ENCODE peak calls at places on chromosomes 16 and 17, in four cellular contexts. H is A549, P is K562, R is GM12878. T is an unnamed sample.

GRCh38 chr16:9258423-9259051 is 167.1 kb downstream of the HAPSTR1 start:
- DNase-seq in H (peak), P (peak), R (no peak), T (peak)

GRCh38 chr16:1331712-1332617 is 1.5 kb upstream of the BAIAP3 start:
- DNase-seq in P (peak), R (peak), H (peak), T (peak)

GRCh38 chr17:42819939-42820535 is 4.0 kb downstream of the BECN1 start:
- DNase-seq in R (no peak), H (peak), P (peak), T (peak)

GRCh38 chr17:73690581-73691135 is 46.4 kb upstream of the SDK2 start:
- DNase-seq in R (no peak), P (peak), H (peak), T (peak)

GRCh38 chr16:29820271-29820701 is at the start of gene MVP:
- DNase-seq in H (peak), R (no peak), P (peak), T (no peak)

GRCh38 chr17:48751172-48751571 is 22.6 kb upstream of the HOXB13 start:
- DNase-seq in R (no peak), H (no peak), P (no peak), T (no peak)

GRCh38 chr17:60091109-60091508 is 12.4 kb upstream of the HEATR6 start:
- DNase-seq in H (no peak), R (no peak), P (no peak), T (no peak)

GRCh38 chr16:24075929-24076716 is 180.0 kb upstream of the CACNG3 start:
- DNase-seq in P (peak), H (no peak), R (peak), T (peak)

GRCh38 chr16:30430428-30430970 is 669 bp upstream of the DCTPP1 start:
- DNase-seq in R (no peak), H (peak), P (peak), T (no peak)

GRCh38 chr17:69997332-69997731 is 77.7 kb upstream of the KCNJ16 start:
- DNase-seq in R (no peak), H (no peak), P (no peak), T (no peak)

GRCh38 chr16:85334718-85335583 is 222.7 kb upstream of the CIBAR2 start:
- DNase-seq in R (no peak), H (no peak), P (peak), T (peak)

GRCh38 chr17:63740464-63741181 is 976 bp downstream of the STRADA start:
- DNase-seq in H (no peak), R (no peak), P (peak), T (no peak)

GRCh38 chr17:75970011-75970523 is 8.9 kb downstream of the ACOX1 start:
- DNase-seq in R (no peak), H (no peak), P (peak), T (no peak)

GRCh38 chr17:81977211-81978091 is at the start of gene ASPSCR1:
- DNase-seq in P (peak), H (peak), R (peak), T (peak)

DNA sequence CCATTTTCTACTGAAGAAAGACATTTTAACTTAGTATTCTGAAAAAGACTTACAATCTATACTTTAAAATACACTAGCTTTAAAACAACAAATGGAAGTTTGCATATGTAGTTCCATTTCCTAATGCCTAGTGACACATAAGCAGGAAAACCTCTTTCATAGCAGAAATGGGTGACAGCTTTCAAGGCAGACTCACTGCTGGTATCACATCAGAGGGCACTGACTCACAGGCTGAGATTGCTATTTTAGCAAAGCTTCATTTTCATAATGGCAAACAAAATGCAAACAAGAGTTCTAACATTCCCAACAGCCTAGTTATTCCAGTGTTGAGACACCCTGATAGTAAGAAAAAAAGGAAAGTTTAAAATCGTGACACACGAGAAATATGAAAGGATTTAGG is 19.0 kb downstream of the GSPT1 start:
- DNase-seq in R (no peak), H (no peak), P (no peak), T (no peak)
- H3K27ac ChIP-seq in R (no peak), H (no peak), P (no peak), T (peak)

GRCh38 chr16:66095676-66096075 is 270.8 kb upstream of the CDH5 start:
- DNase-seq in R (no peak), P (no peak), H (no peak), T (peak)
- TF ChIP-seq CTCF in R (no peak), P (peak), H (no peak), T (peak)

DNA sequence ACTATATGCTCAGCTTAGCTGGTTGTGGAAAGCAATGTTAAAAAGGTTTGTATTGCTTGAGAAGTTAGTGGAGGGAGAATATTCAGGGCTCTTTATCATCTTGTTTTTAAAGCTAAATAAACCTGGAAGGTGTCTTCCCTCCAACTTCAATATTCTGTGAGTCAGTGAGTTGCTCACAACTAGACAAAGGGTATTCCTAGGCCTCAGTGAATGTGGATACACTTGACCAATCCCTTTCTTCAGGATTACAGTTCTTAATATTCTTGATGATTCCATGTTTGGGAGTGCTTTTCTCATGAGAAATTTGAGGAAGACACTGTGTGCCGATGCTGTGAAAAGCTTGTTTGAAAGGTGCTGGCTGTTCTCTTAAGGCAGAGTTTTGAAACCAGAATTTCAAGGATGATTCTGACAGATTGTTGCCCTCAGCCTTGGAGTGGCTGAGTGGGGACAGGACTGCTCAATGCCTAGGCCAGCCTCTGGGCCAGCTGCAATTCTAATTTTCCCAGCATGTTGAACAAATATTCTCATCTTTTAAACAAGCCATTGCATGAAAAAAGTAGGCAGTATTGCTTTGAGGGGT is 30.1 kb downstream of the MAP2K4 start:
- DNase-seq in H (no peak), R (no peak), P (no peak), T (no peak)
- TF ChIP-seq REST in H (no peak), R (no peak), P (no peak), T (no peak)

DNA sequence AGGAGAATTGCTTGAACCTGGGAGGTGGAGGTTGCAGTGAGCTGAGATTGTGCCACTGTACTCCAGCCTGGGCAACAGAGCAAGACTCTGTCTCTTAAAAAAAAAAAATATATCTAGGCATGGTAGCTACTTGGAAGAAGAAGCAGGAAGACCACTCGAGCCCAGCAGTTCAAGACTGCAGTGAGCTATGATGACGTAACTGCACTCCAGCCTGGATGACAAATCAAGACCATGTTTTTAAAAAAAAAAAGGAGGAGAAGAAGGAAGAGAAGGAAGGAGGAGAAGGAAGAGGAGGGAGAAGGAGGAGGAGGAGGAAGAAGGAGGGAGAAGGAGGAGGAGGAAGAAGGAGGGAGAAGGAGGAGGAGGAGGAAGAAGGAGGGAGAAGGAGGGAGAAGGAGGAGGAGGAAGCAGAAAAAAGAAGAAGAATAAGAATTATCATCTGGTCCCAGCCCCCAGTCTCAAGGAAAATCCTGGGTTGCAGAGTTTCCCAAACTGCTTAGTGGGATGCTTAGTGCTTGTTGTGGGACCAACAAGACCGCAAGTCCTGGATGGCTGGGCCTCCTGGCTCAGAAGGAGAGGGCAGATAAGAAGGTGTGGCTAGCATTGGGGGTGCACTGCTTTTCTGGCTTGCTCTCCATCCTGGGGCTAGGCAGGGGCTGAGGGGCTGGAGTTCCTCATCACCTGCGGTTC is 3.7 kb upstream of the DRC7 start:
- DNase-seq in H (no peak), R (no peak), P (peak), T (no peak)
- H3K27ac ChIP-seq in H (no peak), R (no peak), P (no peak), T (no peak)

GRCh38 chr16:5621826-5622225 is 524.2 kb upstream of the EEF2KMT start:
- DNase-seq in H (no peak), P (no peak), R (no peak), T (no peak)

GRCh38 chr16:5619314-5619713 is 521.7 kb upstream of the EEF2KMT start:
- DNase-seq in R (no peak), H (no peak), P (no peak), T (no peak)

GRCh38 chr16:5616841-5617240 is 519.2 kb upstream of the EEF2KMT start:
- DNase-seq in R (no peak), H (no peak), P (no peak), T (no peak)

DNA sequence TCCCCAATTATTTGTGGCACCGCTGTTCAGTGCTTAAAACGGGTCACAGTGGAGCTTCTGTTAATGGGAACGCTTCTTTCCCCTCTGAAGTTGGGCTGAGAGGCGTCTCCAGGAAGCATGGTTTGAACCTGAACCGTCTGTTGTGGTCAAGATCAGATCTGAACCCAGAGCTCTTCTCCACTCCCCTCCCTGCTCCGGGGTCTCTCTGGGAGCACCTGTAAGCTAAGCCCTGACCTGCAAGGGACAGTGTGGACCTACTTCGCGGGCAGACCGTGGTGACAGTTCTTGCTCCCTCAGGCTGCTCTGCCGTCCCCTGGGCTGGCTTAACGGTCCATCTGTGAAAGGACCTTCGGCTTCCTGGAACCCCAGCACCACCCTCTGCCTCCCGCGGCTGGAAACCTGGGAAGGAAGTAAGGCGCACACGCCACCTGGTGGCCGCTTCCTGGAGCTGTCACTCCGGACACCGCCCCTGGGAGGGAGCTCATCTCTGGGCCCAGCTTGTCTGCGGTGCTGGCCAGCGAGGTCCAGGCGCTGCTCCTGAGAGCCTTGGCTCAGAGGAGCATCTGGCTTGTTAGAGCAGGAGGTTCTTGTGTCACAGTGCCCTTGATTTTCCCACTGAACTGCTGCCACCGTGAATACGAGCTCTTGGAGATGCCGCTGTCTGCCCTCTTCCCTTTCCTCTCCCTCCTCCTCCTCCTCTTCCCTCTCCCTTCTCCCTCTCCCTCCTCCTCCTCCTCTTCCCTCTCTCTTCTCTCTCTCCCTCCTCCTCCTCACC is 518.5 kb upstream of the EEF2KMT start:
- DNase-seq in P (peak), R (no peak), H (peak), T (peak)
- TF ChIP-seq CTCF in P (peak), R (peak), H (peak), T (peak)

DNA sequence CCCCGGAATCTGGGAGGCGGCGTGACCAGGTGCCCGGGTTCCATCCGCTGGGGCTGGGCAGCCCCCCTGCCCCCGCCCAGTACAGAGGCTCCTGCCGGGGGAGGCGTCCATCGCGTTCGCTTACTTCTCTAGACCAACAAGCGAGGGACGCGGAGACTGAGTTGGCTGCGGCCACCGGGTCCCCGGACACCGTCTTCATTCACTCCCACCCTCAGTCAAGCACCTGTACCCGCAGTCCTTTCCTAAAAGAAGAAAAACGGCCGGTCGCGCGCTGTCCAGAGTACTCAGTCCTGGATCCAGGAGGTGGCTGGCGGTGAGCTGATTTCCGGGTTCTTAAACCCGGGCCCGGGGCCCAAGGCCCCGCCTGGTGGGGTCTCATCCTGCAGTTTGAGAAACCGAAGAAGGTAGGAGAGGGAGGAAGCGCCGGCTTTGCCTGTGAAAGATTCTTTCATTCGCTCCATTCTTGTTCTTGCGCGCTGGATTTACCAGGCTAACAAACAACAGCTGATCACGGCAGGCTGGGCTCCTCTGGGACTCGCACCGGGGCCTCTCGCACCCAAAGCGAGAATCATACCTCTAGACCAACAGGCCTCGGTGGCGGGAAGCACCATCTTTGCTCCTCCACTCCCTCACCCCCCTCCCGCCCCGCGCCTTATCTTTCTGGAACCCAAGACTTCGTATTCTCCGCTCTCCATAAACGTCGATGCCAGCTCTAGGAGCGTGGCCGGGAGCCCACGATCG is 17.4 kb upstream of the OR1F1 start:
- DNase-seq in P (no peak), H (no peak), R (no peak), T (peak)
- TF ChIP-seq REST in P (no peak), H (no peak), R (peak), T (peak)

T was measured in GM23338.